ENCODE peak calls at places on chromosomes 1 and 21, in five cellular contexts. L is NCI-H1048; X is stimulated activated CD4-positive, alpha-beta T cell treated with anti-CD3 and anti-CD28 coated beads, Interleukin-2, amount 100 ng/mL, for 24 hours; K is stimulated activated naive CD4-positive, alpha-beta T cell; Z is hepatocyte. J is an unnamed sample.

GRCh38 chr1:28035420-28035819 is 53.0 kb downstream of the EYA3 start:
- DNase-seq in X (no peak), L (no peak), K (no peak), Z (no peak), J (no peak)

GRCh38 chr1:184986250-184986649 is 11.9 kb upstream of the NIBAN1 start:
- DNase-seq in Z (peak; percentile 49), K (no peak), L (no peak), X (no peak), J (no peak)

GRCh38 chr1:74468982-74469603 is 43.3 kb downstream of the LRRC53 start:
- DNase-seq in X (no peak), K (no peak), Z (peak; percentile 62), L (no peak), J (peak; percentile 85)

GRCh38 chr1:173616859-173617258 is 14.0 kb upstream of the SLC9C2 start:
- DNase-seq in K (no peak), X (no peak), L (no peak), Z (no peak), J (no peak)

GRCh38 chr1:46298387-46298786 is 5.0 kb downstream of the LRRC41 start:
- DNase-seq in K (no peak), X (no peak), L (no peak), Z (no peak), J (no peak)

GRCh38 chr21:37073417-37074194 is 552 bp downstream of the TTC3 start:
- DNase-seq in X (peak; percentile 66), K (peak; percentile 90), L (no peak), Z (peak; percentile 74), J (no peak)

GRCh38 chr21:31351438-31351837 is 7.4 kb upstream of the TIAM1 start:
- DNase-seq in X (no peak), K (no peak), Z (peak; percentile 60), L (no peak), J (no peak)

GRCh38 chr1:243916160-243916559 is 66.1 kb upstream of the AKT3 start:
- DNase-seq in L (no peak), K (no peak), X (no peak), Z (no peak), J (no peak)

GRCh38 chr1:82269466-82269865 is 468.7 kb downstream of the ADGRL2 start:
- DNase-seq in L (no peak), Z (peak; percentile 28), K (no peak), X (no peak), J (no peak)

GRCh38 chr1:244395965-244396364 is 55.7 kb downstream of the ADSS2 start:
- DNase-seq in Z (no peak), L (no peak), K (no peak), X (no peak), J (no peak)

GRCh38 chr1:93597697-93598096 is 83.9 kb downstream of the BCAR3 start:
- DNase-seq in K (no peak), X (no peak), L (no peak), Z (peak; percentile 38), J (no peak)

GRCh38 chr1:40438391-40439015 is 11.8 kb upstream of the ZFP69B start:
- DNase-seq in L (no peak), Z (peak; percentile 40), K (no peak), X (peak; percentile 24), J (peak; percentile 34)

GRCh38 chr1:88354256-88354655 is 329.8 kb upstream of the PKN2 start:
- DNase-seq in L (no peak), K (no peak), X (no peak), Z (no peak), J (no peak)

GRCh38 chr21:46227811-46228344 is 696 bp downstream of the LSS start:
- DNase-seq in K (no peak), Z (peak; percentile 38), L (no peak), X (no peak), J (no peak)

GRCh38 chr21:29436143-29436542 is 137.4 kb downstream of the BACH1 start:
- DNase-seq in X (peak; percentile 44), Z (no peak), K (peak; percentile 1), L (no peak), J (no peak)

GRCh38 chr1:61812916-61813315 is 70.6 kb downstream of the PATJ start:
- DNase-seq in K (no peak), Z (no peak), X (no peak), L (no peak), J (no peak)

GRCh38 chr1:24963943-24964677 is 34.0 kb upstream of the RUNX3 start:
- DNase-seq in X (no peak), K (no peak), Z (no peak), L (no peak), J (no peak)

GRCh38 chr21:20617130-20617529 is 381.1 kb upstream of the NCAM2 start:
- DNase-seq in L (no peak), X (no peak), K (no peak), Z (peak; percentile 8), J (peak; percentile 66)